ENCODE peak calls at places on chromosomes 1 and 21, in nine cellular contexts. One of them, this sample, is unnamed.

GRCh38 chr1:94327001-94327685 is 89.8 kb upstream of the ARHGAP29 start:
- DNase-seq in stimulated activated CD4-positive, alpha-beta T cell treated with anti-CD3 and anti-CD28 coated beads, TNF-alpha, amount 100 ng/mL, for 24 hours: no peak
- DNase-seq in NT2/D1: peak
- DNase-seq in activated gamma-delta T cell treated with anti-CD3 and anti-CD28 coated beads, Interleukin-2, amount 50 U/mL, for 16 hours: no peak
- DNase-seq in uterus: peak
- DNase-seq in Right ventricle myocardium superior: peak
- DNase-seq in posterior vena cava: peak
- DNase-seq in activated T-helper 1 cell treated with Interleukin-2 at 50 U/mL for 16 hours: no peak
- DNase-seq in adrenal gland: peak
- DNase-seq in this sample: peak

GRCh38 chr1:226974544-226975258 is 34.6 kb downstream of the COQ8A start:
- DNase-seq in NT2/D1: no peak
- DNase-seq in stimulated activated CD4-positive, alpha-beta T cell treated with anti-CD3 and anti-CD28 coated beads, TNF-alpha, amount 100 ng/mL, for 24 hours: no peak
- DNase-seq in uterus: peak
- DNase-seq in Right ventricle myocardium superior: peak
- DNase-seq in posterior vena cava: no peak
- DNase-seq in adrenal gland: peak
- DNase-seq in activated T-helper 1 cell treated with Interleukin-2 at 50 U/mL for 16 hours: no peak
- DNase-seq in activated gamma-delta T cell treated with anti-CD3 and anti-CD28 coated beads, Interleukin-2, amount 50 U/mL, for 16 hours: no peak
- DNase-seq in this sample: peak

GRCh38 chr1:42940851-42941639 is 17.6 kb downstream of the SLC2A1 start:
- DNase-seq in activated gamma-delta T cell treated with anti-CD3 and anti-CD28 coated beads, Interleukin-2, amount 50 U/mL, for 16 hours: no peak
- DNase-seq in uterus: no peak
- DNase-seq in posterior vena cava: no peak
- DNase-seq in NT2/D1: no peak
- DNase-seq in adrenal gland: peak
- DNase-seq in stimulated activated CD4-positive, alpha-beta T cell treated with anti-CD3 and anti-CD28 coated beads, TNF-alpha, amount 100 ng/mL, for 24 hours: no peak
- DNase-seq in activated T-helper 1 cell treated with Interleukin-2 at 50 U/mL for 16 hours: no peak
- DNase-seq in Right ventricle myocardium superior: peak
- DNase-seq in this sample: no peak

GRCh38 chr1:21814241-21814918 is 2.3 kb downstream of the LDLRAD2 start:
- DNase-seq in NT2/D1: no peak
- DNase-seq in activated gamma-delta T cell treated with anti-CD3 and anti-CD28 coated beads, Interleukin-2, amount 50 U/mL, for 16 hours: peak
- DNase-seq in stimulated activated CD4-positive, alpha-beta T cell treated with anti-CD3 and anti-CD28 coated beads, TNF-alpha, amount 100 ng/mL, for 24 hours: no peak
- DNase-seq in adrenal gland: no peak
- DNase-seq in activated T-helper 1 cell treated with Interleukin-2 at 50 U/mL for 16 hours: peak
- DNase-seq in posterior vena cava: no peak
- DNase-seq in Right ventricle myocardium superior: peak
- DNase-seq in uterus: no peak
- DNase-seq in this sample: no peak

GRCh38 chr1:15110128-15110866 is 43.2 kb upstream of the TMEM51 start:
- DNase-seq in posterior vena cava: peak
- DNase-seq in Right ventricle myocardium superior: no peak
- DNase-seq in uterus: no peak
- DNase-seq in stimulated activated CD4-positive, alpha-beta T cell treated with anti-CD3 and anti-CD28 coated beads, TNF-alpha, amount 100 ng/mL, for 24 hours: no peak
- DNase-seq in activated T-helper 1 cell treated with Interleukin-2 at 50 U/mL for 16 hours: no peak
- DNase-seq in adrenal gland: no peak
- DNase-seq in NT2/D1: no peak
- DNase-seq in activated gamma-delta T cell treated with anti-CD3 and anti-CD28 coated beads, Interleukin-2, amount 50 U/mL, for 16 hours: no peak
- DNase-seq in this sample: no peak

GRCh38 chr1:15245593-15246325 is 1.3 kb upstream of the FHAD1 start:
- DNase-seq in activated gamma-delta T cell treated with anti-CD3 and anti-CD28 coated beads, Interleukin-2, amount 50 U/mL, for 16 hours: no peak
- DNase-seq in Right ventricle myocardium superior: no peak
- DNase-seq in adrenal gland: peak
- DNase-seq in activated T-helper 1 cell treated with Interleukin-2 at 50 U/mL for 16 hours: no peak
- DNase-seq in stimulated activated CD4-positive, alpha-beta T cell treated with anti-CD3 and anti-CD28 coated beads, TNF-alpha, amount 100 ng/mL, for 24 hours: no peak
- DNase-seq in posterior vena cava: no peak
- DNase-seq in NT2/D1: no peak
- DNase-seq in uterus: peak
- DNase-seq in this sample: no peak

GRCh38 chr1:117271959-117272358 is 61.2 kb upstream of the VTCN1 start:
- DNase-seq in Right ventricle myocardium superior: no peak
- DNase-seq in activated T-helper 1 cell treated with Interleukin-2 at 50 U/mL for 16 hours: no peak
- DNase-seq in stimulated activated CD4-positive, alpha-beta T cell treated with anti-CD3 and anti-CD28 coated beads, TNF-alpha, amount 100 ng/mL, for 24 hours: no peak
- DNase-seq in activated gamma-delta T cell treated with anti-CD3 and anti-CD28 coated beads, Interleukin-2, amount 50 U/mL, for 16 hours: no peak
- DNase-seq in adrenal gland: no peak
- DNase-seq in posterior vena cava: no peak
- DNase-seq in uterus: no peak
- DNase-seq in NT2/D1: peak
- DNase-seq in this sample: no peak

GRCh38 chr21:27070881-27071670 is 104.2 kb upstream of the ADAMTS5 start:
- DNase-seq in activated gamma-delta T cell treated with anti-CD3 and anti-CD28 coated beads, Interleukin-2, amount 50 U/mL, for 16 hours: no peak
- DNase-seq in activated T-helper 1 cell treated with Interleukin-2 at 50 U/mL for 16 hours: no peak
- DNase-seq in stimulated activated CD4-positive, alpha-beta T cell treated with anti-CD3 and anti-CD28 coated beads, TNF-alpha, amount 100 ng/mL, for 24 hours: no peak
- DNase-seq in Right ventricle myocardium superior: no peak
- DNase-seq in adrenal gland: no peak
- DNase-seq in NT2/D1: no peak
- DNase-seq in uterus: no peak
- DNase-seq in posterior vena cava: no peak
- DNase-seq in this sample: no peak

GRCh38 chr1:109609881-109610280 is 9.5 kb downstream of the GNAT2 start:
- DNase-seq in activated gamma-delta T cell treated with anti-CD3 and anti-CD28 coated beads, Interleukin-2, amount 50 U/mL, for 16 hours: no peak
- DNase-seq in posterior vena cava: no peak
- DNase-seq in NT2/D1: no peak
- DNase-seq in uterus: no peak
- DNase-seq in stimulated activated CD4-positive, alpha-beta T cell treated with anti-CD3 and anti-CD28 coated beads, TNF-alpha, amount 100 ng/mL, for 24 hours: no peak
- DNase-seq in Right ventricle myocardium superior: no peak
- DNase-seq in adrenal gland: no peak
- DNase-seq in activated T-helper 1 cell treated with Interleukin-2 at 50 U/mL for 16 hours: no peak
- DNase-seq in this sample: no peak

GRCh38 chr1:167273027-167273800 is 52.5 kb downstream of the POU2F1 start:
- DNase-seq in posterior vena cava: no peak
- DNase-seq in uterus: no peak
- DNase-seq in adrenal gland: no peak
- DNase-seq in Right ventricle myocardium superior: no peak
- DNase-seq in activated gamma-delta T cell treated with anti-CD3 and anti-CD28 coated beads, Interleukin-2, amount 50 U/mL, for 16 hours: no peak
- DNase-seq in NT2/D1: no peak
- DNase-seq in activated T-helper 1 cell treated with Interleukin-2 at 50 U/mL for 16 hours: no peak
- DNase-seq in stimulated activated CD4-positive, alpha-beta T cell treated with anti-CD3 and anti-CD28 coated beads, TNF-alpha, amount 100 ng/mL, for 24 hours: no peak
- DNase-seq in this sample: no peak

GRCh38 chr1:156241926-156242325 is at the start of gene BGLAP:
- DNase-seq in activated gamma-delta T cell treated with anti-CD3 and anti-CD28 coated beads, Interleukin-2, amount 50 U/mL, for 16 hours: no peak
- DNase-seq in Right ventricle myocardium superior: no peak
- DNase-seq in uterus: no peak
- DNase-seq in adrenal gland: no peak
- DNase-seq in stimulated activated CD4-positive, alpha-beta T cell treated with anti-CD3 and anti-CD28 coated beads, TNF-alpha, amount 100 ng/mL, for 24 hours: no peak
- DNase-seq in NT2/D1: no peak
- DNase-seq in activated T-helper 1 cell treated with Interleukin-2 at 50 U/mL for 16 hours: no peak
- DNase-seq in posterior vena cava: no peak
- DNase-seq in this sample: no peak

GRCh38 chr1:223143760-223144248 is 756 bp upstream of the TLR5 start:
- DNase-seq in uterus: peak
- DNase-seq in adrenal gland: peak
- DNase-seq in activated gamma-delta T cell treated with anti-CD3 and anti-CD28 coated beads, Interleukin-2, amount 50 U/mL, for 16 hours: no peak
- DNase-seq in NT2/D1: no peak
- DNase-seq in posterior vena cava: no peak
- DNase-seq in Right ventricle myocardium superior: peak
- DNase-seq in stimulated activated CD4-positive, alpha-beta T cell treated with anti-CD3 and anti-CD28 coated beads, TNF-alpha, amount 100 ng/mL, for 24 hours: no peak
- DNase-seq in activated T-helper 1 cell treated with Interleukin-2 at 50 U/mL for 16 hours: no peak
- DNase-seq in this sample: peak

GRCh38 chr1:176567190-176567794 is 104.3 kb downstream of the PAPPA2 start:
- DNase-seq in activated T-helper 1 cell treated with Interleukin-2 at 50 U/mL for 16 hours: no peak
- DNase-seq in NT2/D1: no peak
- DNase-seq in posterior vena cava: no peak
- DNase-seq in stimulated activated CD4-positive, alpha-beta T cell treated with anti-CD3 and anti-CD28 coated beads, TNF-alpha, amount 100 ng/mL, for 24 hours: no peak
- DNase-seq in uterus: no peak
- DNase-seq in adrenal gland: no peak
- DNase-seq in Right ventricle myocardium superior: no peak
- DNase-seq in activated gamma-delta T cell treated with anti-CD3 and anti-CD28 coated beads, Interleukin-2, amount 50 U/mL, for 16 hours: no peak
- DNase-seq in this sample: no peak

GRCh38 chr1:155107309-155108283 is 20.1 kb upstream of the EFNA1 start:
- DNase-seq in adrenal gland: no peak
- DNase-seq in uterus: no peak
- DNase-seq in NT2/D1: no peak
- DNase-seq in Right ventricle myocardium superior: no peak
- DNase-seq in activated gamma-delta T cell treated with anti-CD3 and anti-CD28 coated beads, Interleukin-2, amount 50 U/mL, for 16 hours: no peak
- DNase-seq in posterior vena cava: no peak
- DNase-seq in activated T-helper 1 cell treated with Interleukin-2 at 50 U/mL for 16 hours: no peak
- DNase-seq in stimulated activated CD4-positive, alpha-beta T cell treated with anti-CD3 and anti-CD28 coated beads, TNF-alpha, amount 100 ng/mL, for 24 hours: no peak
- DNase-seq in this sample: no peak

GRCh38 chr1:176068256-176068655 is 138.8 kb downstream of the COP1 start:
- DNase-seq in activated gamma-delta T cell treated with anti-CD3 and anti-CD28 coated beads, Interleukin-2, amount 50 U/mL, for 16 hours: no peak
- DNase-seq in Right ventricle myocardium superior: no peak
- DNase-seq in adrenal gland: no peak
- DNase-seq in activated T-helper 1 cell treated with Interleukin-2 at 50 U/mL for 16 hours: no peak
- DNase-seq in NT2/D1: no peak
- DNase-seq in stimulated activated CD4-positive, alpha-beta T cell treated with anti-CD3 and anti-CD28 coated beads, TNF-alpha, amount 100 ng/mL, for 24 hours: no peak
- DNase-seq in posterior vena cava: no peak
- DNase-seq in uterus: no peak
- DNase-seq in this sample: no peak

GRCh38 chr1:59695301-59695700 is 119.4 kb upstream of the HOOK1 start:
- DNase-seq in uterus: no peak
- DNase-seq in Right ventricle myocardium superior: no peak
- DNase-seq in NT2/D1: no peak
- DNase-seq in activated gamma-delta T cell treated with anti-CD3 and anti-CD28 coated beads, Interleukin-2, amount 50 U/mL, for 16 hours: no peak
- DNase-seq in adrenal gland: no peak
- DNase-seq in stimulated activated CD4-positive, alpha-beta T cell treated with anti-CD3 and anti-CD28 coated beads, TNF-alpha, amount 100 ng/mL, for 24 hours: no peak
- DNase-seq in posterior vena cava: no peak
- DNase-seq in activated T-helper 1 cell treated with Interleukin-2 at 50 U/mL for 16 hours: no peak
- DNase-seq in this sample: no peak

GRCh38 chr1:36326499-36326898 is 3.1 kb upstream of the EVA1B start:
- DNase-seq in stimulated activated CD4-positive, alpha-beta T cell treated with anti-CD3 and anti-CD28 coated beads, TNF-alpha, amount 100 ng/mL, for 24 hours: no peak
- DNase-seq in NT2/D1: no peak
- DNase-seq in Right ventricle myocardium superior: no peak
- DNase-seq in activated T-helper 1 cell treated with Interleukin-2 at 50 U/mL for 16 hours: no peak
- DNase-seq in activated gamma-delta T cell treated with anti-CD3 and anti-CD28 coated beads, Interleukin-2, amount 50 U/mL, for 16 hours: no peak
- DNase-seq in adrenal gland: no peak
- DNase-seq in uterus: no peak
- DNase-seq in posterior vena cava: no peak
- DNase-seq in this sample: no peak

GRCh38 chr1:43340559-43340958 is 2.9 kb downstream of the MPL start:
- DNase-seq in posterior vena cava: no peak
- DNase-seq in adrenal gland: no peak
- DNase-seq in NT2/D1: no peak
- DNase-seq in activated T-helper 1 cell treated with Interleukin-2 at 50 U/mL for 16 hours: no peak
- DNase-seq in activated gamma-delta T cell treated with anti-CD3 and anti-CD28 coated beads, Interleukin-2, amount 50 U/mL, for 16 hours: no peak
- DNase-seq in stimulated activated CD4-positive, alpha-beta T cell treated with anti-CD3 and anti-CD28 coated beads, TNF-alpha, amount 100 ng/mL, for 24 hours: no peak
- DNase-seq in Right ventricle myocardium superior: no peak
- DNase-seq in uterus: no peak
- DNase-seq in this sample: no peak

GRCh38 chr1:165659581-165659895 is 28.5 kb downstream of the MGST3 start:
- DNase-seq in activated T-helper 1 cell treated with Interleukin-2 at 50 U/mL for 16 hours: no peak
- DNase-seq in activated gamma-delta T cell treated with anti-CD3 and anti-CD28 coated beads, Interleukin-2, amount 50 U/mL, for 16 hours: no peak
- DNase-seq in Right ventricle myocardium superior: no peak
- DNase-seq in posterior vena cava: no peak
- DNase-seq in NT2/D1: peak
- DNase-seq in uterus: no peak
- DNase-seq in adrenal gland: no peak
- DNase-seq in stimulated activated CD4-positive, alpha-beta T cell treated with anti-CD3 and anti-CD28 coated beads, TNF-alpha, amount 100 ng/mL, for 24 hours: no peak
- DNase-seq in this sample: no peak

GRCh38 chr1:26696191-26696644 is 403 bp downstream of the ARID1A start:
- DNase-seq in stimulated activated CD4-positive, alpha-beta T cell treated with anti-CD3 and anti-CD28 coated beads, TNF-alpha, amount 100 ng/mL, for 24 hours: no peak
- DNase-seq in uterus: peak
- DNase-seq in posterior vena cava: no peak
- DNase-seq in activated gamma-delta T cell treated with anti-CD3 and anti-CD28 coated beads, Interleukin-2, amount 50 U/mL, for 16 hours: no peak
- DNase-seq in adrenal gland: no peak
- DNase-seq in activated T-helper 1 cell treated with Interleukin-2 at 50 U/mL for 16 hours: peak
- DNase-seq in Right ventricle myocardium superior: peak
- DNase-seq in NT2/D1: no peak
- DNase-seq in this sample: peak

GRCh38 chr21:36471254-36471723 is 8.6 kb downstream of the CLDN14 start:
- DNase-seq in stimulated activated CD4-positive, alpha-beta T cell treated with anti-CD3 and anti-CD28 coated beads, TNF-alpha, amount 100 ng/mL, for 24 hours: no peak
- DNase-seq in activated T-helper 1 cell treated with Interleukin-2 at 50 U/mL for 16 hours: no peak
- DNase-seq in adrenal gland: no peak
- DNase-seq in activated gamma-delta T cell treated with anti-CD3 and anti-CD28 coated beads, Interleukin-2, amount 50 U/mL, for 16 hours: no peak
- DNase-seq in NT2/D1: no peak
- DNase-seq in uterus: no peak
- DNase-seq in posterior vena cava: no peak
- DNase-seq in Right ventricle myocardium superior: no peak
- DNase-seq in this sample: no peak

GRCh38 chr1:226402615-226403521 is 5.0 kb downstream of the PARP1 start:
- DNase-seq in stimulated activated CD4-positive, alpha-beta T cell treated with anti-CD3 and anti-CD28 coated beads, TNF-alpha, amount 100 ng/mL, for 24 hours: no peak
- DNase-seq in posterior vena cava: no peak
- DNase-seq in NT2/D1: no peak
- DNase-seq in Right ventricle myocardium superior: no peak
- DNase-seq in adrenal gland: no peak
- DNase-seq in activated gamma-delta T cell treated with anti-CD3 and anti-CD28 coated beads, Interleukin-2, amount 50 U/mL, for 16 hours: no peak
- DNase-seq in activated T-helper 1 cell treated with Interleukin-2 at 50 U/mL for 16 hours: no peak
- DNase-seq in uterus: no peak
- DNase-seq in this sample: no peak

GRCh38 chr1:91124989-91125417 is 103.2 kb upstream of the ZNF644 start:
- DNase-seq in Right ventricle myocardium superior: no peak
- DNase-seq in activated gamma-delta T cell treated with anti-CD3 and anti-CD28 coated beads, Interleukin-2, amount 50 U/mL, for 16 hours: no peak
- DNase-seq in stimulated activated CD4-positive, alpha-beta T cell treated with anti-CD3 and anti-CD28 coated beads, TNF-alpha, amount 100 ng/mL, for 24 hours: no peak
- DNase-seq in uterus: no peak
- DNase-seq in posterior vena cava: no peak
- DNase-seq in NT2/D1: no peak
- DNase-seq in adrenal gland: no peak
- DNase-seq in activated T-helper 1 cell treated with Interleukin-2 at 50 U/mL for 16 hours: no peak
- DNase-seq in this sample: no peak

GRCh38 chr1:214990619-214991018 is 91.9 kb upstream of the KCNK2 start:
- DNase-seq in activated gamma-delta T cell treated with anti-CD3 and anti-CD28 coated beads, Interleukin-2, amount 50 U/mL, for 16 hours: no peak
- DNase-seq in posterior vena cava: no peak
- DNase-seq in stimulated activated CD4-positive, alpha-beta T cell treated with anti-CD3 and anti-CD28 coated beads, TNF-alpha, amount 100 ng/mL, for 24 hours: no peak
- DNase-seq in adrenal gland: no peak
- DNase-seq in activated T-helper 1 cell treated with Interleukin-2 at 50 U/mL for 16 hours: no peak
- DNase-seq in Right ventricle myocardium superior: no peak
- DNase-seq in uterus: no peak
- DNase-seq in NT2/D1: no peak
- DNase-seq in this sample: no peak

GRCh38 chr1:28566931-28567330 is 14.0 kb downstream of the TRNAU1AP start:
- DNase-seq in NT2/D1: no peak
- DNase-seq in posterior vena cava: no peak
- DNase-seq in uterus: no peak
- DNase-seq in activated gamma-delta T cell treated with anti-CD3 and anti-CD28 coated beads, Interleukin-2, amount 50 U/mL, for 16 hours: no peak
- DNase-seq in Right ventricle myocardium superior: no peak
- DNase-seq in stimulated activated CD4-positive, alpha-beta T cell treated with anti-CD3 and anti-CD28 coated beads, TNF-alpha, amount 100 ng/mL, for 24 hours: no peak
- DNase-seq in activated T-helper 1 cell treated with Interleukin-2 at 50 U/mL for 16 hours: no peak
- DNase-seq in adrenal gland: no peak
- DNase-seq in this sample: no peak

GRCh38 chr1:45621501-45621836 is 2.4 kb downstream of the CCDC17 start:
- DNase-seq in uterus: no peak
- DNase-seq in activated T-helper 1 cell treated with Interleukin-2 at 50 U/mL for 16 hours: no peak
- DNase-seq in adrenal gland: no peak
- DNase-seq in stimulated activated CD4-positive, alpha-beta T cell treated with anti-CD3 and anti-CD28 coated beads, TNF-alpha, amount 100 ng/mL, for 24 hours: no peak
- DNase-seq in posterior vena cava: no peak
- DNase-seq in activated gamma-delta T cell treated with anti-CD3 and anti-CD28 coated beads, Interleukin-2, amount 50 U/mL, for 16 hours: no peak
- DNase-seq in Right ventricle myocardium superior: no peak
- DNase-seq in NT2/D1: no peak
- DNase-seq in this sample: no peak

GRCh38 chr1:81305997-81306452 is 494.7 kb upstream of the ADGRL2 start:
- DNase-seq in posterior vena cava: no peak
- DNase-seq in adrenal gland: peak
- DNase-seq in activated T-helper 1 cell treated with Interleukin-2 at 50 U/mL for 16 hours: no peak
- DNase-seq in activated gamma-delta T cell treated with anti-CD3 and anti-CD28 coated beads, Interleukin-2, amount 50 U/mL, for 16 hours: no peak
- DNase-seq in NT2/D1: no peak
- DNase-seq in uterus: no peak
- DNase-seq in stimulated activated CD4-positive, alpha-beta T cell treated with anti-CD3 and anti-CD28 coated beads, TNF-alpha, amount 100 ng/mL, for 24 hours: no peak
- DNase-seq in Right ventricle myocardium superior: no peak
- DNase-seq in this sample: no peak

GRCh38 chr1:31739281-31739853 is 24.8 kb downstream of the ADGRB2 start:
- DNase-seq in NT2/D1: no peak
- DNase-seq in adrenal gland: no peak
- DNase-seq in stimulated activated CD4-positive, alpha-beta T cell treated with anti-CD3 and anti-CD28 coated beads, TNF-alpha, amount 100 ng/mL, for 24 hours: no peak
- DNase-seq in activated T-helper 1 cell treated with Interleukin-2 at 50 U/mL for 16 hours: peak
- DNase-seq in posterior vena cava: no peak
- DNase-seq in activated gamma-delta T cell treated with anti-CD3 and anti-CD28 coated beads, Interleukin-2, amount 50 U/mL, for 16 hours: no peak
- DNase-seq in uterus: no peak
- DNase-seq in Right ventricle myocardium superior: no peak
- DNase-seq in this sample: no peak

GRCh38 chr1:39836595-39837110 is 46.7 kb downstream of the TRIT1 start:
- DNase-seq in activated T-helper 1 cell treated with Interleukin-2 at 50 U/mL for 16 hours: no peak
- DNase-seq in adrenal gland: no peak
- DNase-seq in posterior vena cava: no peak
- DNase-seq in uterus: no peak
- DNase-seq in Right ventricle myocardium superior: no peak
- DNase-seq in NT2/D1: no peak
- DNase-seq in stimulated activated CD4-positive, alpha-beta T cell treated with anti-CD3 and anti-CD28 coated beads, TNF-alpha, amount 100 ng/mL, for 24 hours: no peak
- DNase-seq in activated gamma-delta T cell treated with anti-CD3 and anti-CD28 coated beads, Interleukin-2, amount 50 U/mL, for 16 hours: no peak
- DNase-seq in this sample: no peak

GRCh38 chr1:209853677-209854076 is 25.9 kb downstream of the UTP25 start:
- DNase-seq in posterior vena cava: no peak
- DNase-seq in Right ventricle myocardium superior: no peak
- DNase-seq in NT2/D1: no peak
- DNase-seq in activated T-helper 1 cell treated with Interleukin-2 at 50 U/mL for 16 hours: no peak
- DNase-seq in stimulated activated CD4-positive, alpha-beta T cell treated with anti-CD3 and anti-CD28 coated beads, TNF-alpha, amount 100 ng/mL, for 24 hours: no peak
- DNase-seq in adrenal gland: no peak
- DNase-seq in activated gamma-delta T cell treated with anti-CD3 and anti-CD28 coated beads, Interleukin-2, amount 50 U/mL, for 16 hours: no peak
- DNase-seq in uterus: no peak
- DNase-seq in this sample: no peak

GRCh38 chr1:110250018-110250417 is 39.9 kb downstream of the KCNC4 start:
- DNase-seq in posterior vena cava: no peak
- DNase-seq in Right ventricle myocardium superior: no peak
- DNase-seq in activated gamma-delta T cell treated with anti-CD3 and anti-CD28 coated beads, Interleukin-2, amount 50 U/mL, for 16 hours: no peak
- DNase-seq in stimulated activated CD4-positive, alpha-beta T cell treated with anti-CD3 and anti-CD28 coated beads, TNF-alpha, amount 100 ng/mL, for 24 hours: no peak
- DNase-seq in uterus: no peak
- DNase-seq in NT2/D1: no peak
- DNase-seq in activated T-helper 1 cell treated with Interleukin-2 at 50 U/mL for 16 hours: no peak
- DNase-seq in adrenal gland: no peak
- DNase-seq in this sample: no peak

This sample was measured in left ventricle myocardium inferior.